ENCODE peak calls at places on chromosome 1, in eight cellular contexts. Y is AML-193; P is NCI-H1105; A is CD4-positive, alpha-beta T cell; Z is NCI-H1930; T is nucleus accumbens; E is suprapubic skin; D is A549. J is an unnamed sample.
A peak's percentile ranks its signal among the peaks of the same experiment; 100 is the strongest.

GRCh38 chr1:1432951-1433803 is 2.3 kb upstream of the VWA1 start:
- DNase-seq in Y (no peak), P (no peak), A (no peak), Z (no peak), T (peak; percentile 89), E (peak; percentile 88), D (no peak), J (peak; percentile 67)

GRCh38 chr1:93446837-93447451 is 974 bp upstream of the FNBP1L start:
- DNase-seq in Y (no peak), P (peak; percentile 73), A (no peak), Z (no peak), T (no peak), E (no peak), D (peak; percentile 26), J (no peak)

GRCh38 chr1:156401175-156401574 is 32.2 kb downstream of the RHBG start:
- DNase-seq in Y (no peak), P (no peak), A (no peak), Z (no peak), T (no peak), E (no peak), D (peak; percentile 25), J (no peak)

GRCh38 chr1:201307760-201308499 is 24.6 kb downstream of the PKP1 start:
- DNase-seq in Y (no peak), P (no peak), A (no peak), Z (no peak), T (no peak), E (peak; percentile 91), D (peak; percentile 37), J (no peak)

GRCh38 chr1:30477588-30477987 is 245.8 kb downstream of the MATN1 start:
- DNase-seq in Y (no peak), P (no peak), A (no peak), Z (no peak), T (no peak), E (peak; percentile 27), D (no peak), J (no peak)

GRCh38 chr1:244680667-244681066 is 27.7 kb downstream of the DESI2 start:
- DNase-seq in Y (no peak), P (no peak), A (no peak), Z (no peak), T (no peak), E (no peak), D (no peak), J (no peak)

GRCh38 chr1:100896481-100896982 is 642 bp downstream of the SLC30A7 start:
- DNase-seq in Y (peak; percentile 65), P (peak; percentile 7), A (peak; percentile 42), Z (no peak), T (no peak), E (no peak), D (peak; percentile 58), J (no peak)

GRCh38 chr1:167594827-167595226 is 35.2 kb upstream of the RCSD1 start:
- DNase-seq in Y (no peak), P (no peak), A (no peak), Z (no peak), T (no peak), E (no peak), D (no peak), J (no peak)

GRCh38 chr1:58883037-58883887 is 99.4 kb upstream of the JUN start:
- DNase-seq in Y (peak; percentile 96), P (no peak), A (no peak), Z (no peak), T (no peak), E (peak; percentile 84), D (peak; percentile 86), J (peak; percentile 62)